ENCODE peak calls at places on chromosomes 7 and 10, in five cellular contexts. Y is T-helper 1 cell, Q is PC-3, B is iris pigment epithelial cell, S is GM12865. W is an unnamed sample.
A peak's percentile ranks its signal among the peaks of the same experiment; 100 is the strongest.

GRCh38 chr7:137591444-137591843 is 247.9 kb upstream of the PTN start:
- DNase-seq in Y (no peak), Q (peak; percentile 62), B (peak; percentile 78), S (no peak), W (peak; percentile 9)

GRCh38 chr7:33420311-33420710 is 290.9 kb downstream of the BBS9 start:
- DNase-seq in Y (no peak), Q (no peak), B (no peak), S (no peak), W (no peak)

GRCh38 chr7:140349172-140349771 is 49.1 kb downstream of the SLC37A3 start:
- DNase-seq in Y (no peak), Q (no peak), B (peak; percentile 29), S (no peak), W (no peak)

GRCh38 chr10:102646610-102647432 is 2.5 kb downstream of the TRIM8 start:
- DNase-seq in Y (peak; percentile 26), Q (no peak), B (peak; percentile 48), S (peak; percentile 72), W (peak; percentile 63)

GRCh38 chr10:113309791-113310190 is 243.1 kb upstream of the HABP2 start:
- DNase-seq in Y (no peak), Q (no peak), B (no peak), S (no peak), W (no peak)

GRCh38 chr10:16673443-16673842 is 143.8 kb downstream of the RSU1 start:
- DNase-seq in Y (no peak), Q (no peak), B (no peak), S (no peak), W (no peak)

GRCh38 chr10:14749051-14749809 is 25.5 kb downstream of the FAM107B start:
- DNase-seq in Y (no peak), Q (no peak), B (no peak), S (peak; percentile 16), W (no peak)

GRCh38 chr10:98364432-98365102 is 50.4 kb downstream of the PYROXD2 start:
- DNase-seq in Y (no peak), Q (no peak), B (no peak), S (no peak), W (no peak)

GRCh38 chr7:24463474-24463873 is 109.8 kb upstream of the PALS2 start:
- DNase-seq in Y (no peak), Q (no peak), B (no peak), S (no peak), W (no peak)

GRCh38 chr10:114181971-114182370 is 2.8 kb downstream of the TDRD1 start:
- DNase-seq in Y (no peak), Q (no peak), B (no peak), S (no peak), W (no peak)

GRCh38 chr10:131212763-131213325 is 98.7 kb downstream of the TCERG1L start:
- DNase-seq in Y (no peak), Q (no peak), B (no peak), S (no peak), W (no peak)

GRCh38 chr7:158993591-158993990 is 137.2 kb downstream of the DYNC2I1 start:
- DNase-seq in Y (no peak), Q (no peak), B (no peak), S (no peak), W (no peak)

GRCh38 chr7:109387530-109387929 is 817.9 kb downstream of the DNAJB9 start:
- DNase-seq in Y (no peak), Q (no peak), B (no peak), S (no peak), W (no peak)

GRCh38 chr7:108028111-108028510 is 25.1 kb upstream of the LAMB1 start:
- DNase-seq in Y (no peak), Q (peak; percentile 68), B (no peak), S (no peak), W (no peak)

GRCh38 chr7:99109108-99110051 is 34.5 kb downstream of the SMURF1 start:
- DNase-seq in Y (no peak), Q (peak; percentile 23), B (peak; percentile 63), S (no peak), W (no peak)

GRCh38 chr10:79239275-79239779 is 107.9 kb upstream of the PPIF start:
- DNase-seq in Y (no peak), Q (peak; percentile 90), B (peak; percentile 28), S (no peak), W (no peak)

GRCh38 chr10:459743-460142 is 229.7 kb downstream of the DIP2C start:
- DNase-seq in Y (no peak), Q (no peak), B (no peak), S (no peak), W (no peak)

GRCh38 chr7:133676805-133677370 is 424.0 kb downstream of the EXOC4 start:
- DNase-seq in Y (no peak), Q (no peak), B (peak; percentile 74), S (no peak), W (no peak)

GRCh38 chr10:78540355-78541076 is 506.9 kb downstream of the RPS24 start:
- DNase-seq in Y (no peak), Q (peak; percentile 79), B (peak; percentile 31), S (no peak), W (no peak)

GRCh38 chr10:117596666-117597065 is 54.1 kb downstream of the EMX2 start:
- DNase-seq in Y (no peak), Q (peak; percentile 39), B (peak; percentile 38), S (no peak), W (no peak)

GRCh38 chr7:29102554-29103151 is 43.7 kb downstream of the CPVL start:
- DNase-seq in Y (no peak), Q (peak; percentile 70), B (peak; percentile 60), S (peak; percentile 59), W (no peak)

GRCh38 chr10:65769828-65770227 is 1156.0 kb upstream of the LRRTM3 start:
- DNase-seq in Y (no peak), Q (no peak), B (no peak), S (no peak), W (no peak)

GRCh38 chr10:132612571-132613504 is 75.3 kb downstream of the INPP5A start:
- DNase-seq in Y (no peak), Q (no peak), B (peak; percentile 41), S (no peak), W (no peak)

GRCh38 chr7:141512597-141512996 is 38.6 kb upstream of the AGK start:
- DNase-seq in Y (no peak), Q (no peak), B (no peak), S (no peak), W (no peak)

GRCh38 chr10:70508912-70509366 is 30.4 kb downstream of the PALD1 start:
- DNase-seq in Y (no peak), Q (no peak), B (no peak), S (peak; percentile 37), W (no peak)

GRCh38 chr10:86603256-86603655 is 51.1 kb upstream of the OPN4 start:
- DNase-seq in Y (no peak), Q (peak; percentile 27), B (peak; percentile 29), S (no peak), W (no peak)

W was measured in RWPE1.